ENCODE peak calls at places on chromosomes 5 and 9, in nine cellular contexts. T, X, Y, Q, K, B, C, U and I are unnamed samples.

GRCh38 chr5:16815432-16815831 is 120.7 kb downstream of the MYO10 start:
- DNase-seq in Q (no peak), B (no peak), T (no peak), X (peak; percentile 39), U (peak; percentile 92), Y (no peak), C (no peak), K (no peak), I (no peak)

GRCh38 chr5:178216088-178216534 is 11.8 kb downstream of the HNRNPAB start:
- DNase-seq in X (no peak), Y (no peak), T (no peak), K (no peak), U (no peak), B (no peak), Q (no peak), C (no peak), I (no peak)

GRCh38 chr9:112997236-112997941 is 14.6 kb downstream of the ZNF883 start:
- DNase-seq in C (no peak), K (no peak), T (no peak), X (no peak), Q (no peak), B (no peak), Y (no peak), U (no peak), I (no peak)

GRCh38 chr5:176647870-176648466 is 684 bp downstream of the TSPAN17 start:
- DNase-seq in U (no peak), Y (no peak), C (peak; percentile 84), B (no peak), X (peak; percentile 61), T (peak; percentile 68), K (no peak), Q (no peak), I (no peak)

GRCh38 chr9:110183208-110184145 is 24.5 kb downstream of the C9orf152 start:
- DNase-seq in Q (peak; percentile 83), X (peak; percentile 85), U (peak; percentile 66), K (no peak), Y (peak; percentile 12), B (peak; percentile 71), T (peak; percentile 75), C (no peak), I (peak; percentile 73)

GRCh38 chr9:122158202-122158601 is 1.4 kb downstream of the NDUFA8 start:
- DNase-seq in Y (no peak), B (peak; percentile 58), C (no peak), T (no peak), X (no peak), K (no peak), U (peak; percentile 36), Q (peak; percentile 61), I (peak; percentile 47)

GRCh38 chr5:111691508-111691907 is 65.5 kb downstream of the NREP start:
- DNase-seq in Y (no peak), X (no peak), Q (no peak), U (no peak), K (no peak), T (no peak), B (no peak), C (no peak), I (no peak)

GRCh38 chr9:116002181-116002580 is 151.4 kb upstream of the PAPPA start:
- DNase-seq in C (no peak), Q (no peak), U (no peak), B (no peak), X (no peak), Y (no peak), K (no peak), T (no peak), I (no peak)

GRCh38 chr9:98085955-98086354 is 29.4 kb downstream of the NANS start:
- DNase-seq in B (no peak), Y (no peak), T (no peak), C (peak; percentile 29), U (no peak), K (no peak), Q (peak; percentile 41), X (no peak), I (peak; percentile 46)

GRCh38 chr5:10331341-10331796 is 22.1 kb upstream of the MARCHF6 start:
- DNase-seq in X (peak; percentile 71), T (peak; percentile 73), B (no peak), K (no peak), U (peak; percentile 72), Q (peak; percentile 63), Y (peak; percentile 72), C (no peak), I (no peak)

DNA sequence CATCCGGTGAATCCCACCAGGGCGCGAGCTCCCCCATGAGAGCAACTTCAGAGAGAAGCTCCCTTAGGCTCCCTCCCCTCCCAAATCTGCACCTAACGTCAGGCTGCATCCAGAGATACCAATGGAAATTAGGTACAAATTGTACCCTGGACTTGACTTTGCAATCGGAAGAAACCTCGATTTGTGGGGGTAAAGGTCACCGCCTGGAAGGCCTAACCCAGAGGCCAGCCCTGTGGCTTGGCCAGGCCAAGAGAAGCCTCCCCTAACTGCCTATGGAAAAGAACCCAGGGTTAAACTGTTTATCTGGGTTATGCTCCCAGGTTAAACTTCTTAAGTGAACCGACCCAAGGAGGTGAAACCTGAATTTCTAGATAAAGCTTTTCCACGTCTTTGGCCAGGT is 80.4 kb downstream of the GTF3C4 start:
- DNase-seq in Q (no peak), K (no peak), Y (no peak), X (no peak), B (no peak), U (no peak), T (no peak), C (no peak), I (no peak)
- TF ChIP-seq CTCF in Q (no peak), K (no peak), Y (no peak), X (no peak), B (no peak), U (no peak), T (no peak), C (no peak), I (no peak)

GRCh38 chr5:159422371-159422770 is 92.1 kb upstream of the IL12B start:
- DNase-seq in B (no peak), T (no peak), C (no peak), Q (peak; percentile 41), Y (no peak), U (no peak), K (no peak), X (no peak), I (no peak)

GRCh38 chr5:159417170-159417569 is 86.9 kb upstream of the IL12B start:
- DNase-seq in U (no peak), C (no peak), X (no peak), B (no peak), Y (no peak), Q (no peak), T (no peak), K (no peak), I (no peak)

GRCh38 chr5:159415301-159415937 is 85.1 kb upstream of the IL12B start:
- DNase-seq in Q (no peak), Y (no peak), K (no peak), X (no peak), B (no peak), U (no peak), C (no peak), T (no peak), I (no peak)

GRCh38 chr5:159416438-159416837 is 86.2 kb upstream of the IL12B start:
- DNase-seq in K (no peak), B (no peak), X (peak; percentile 19), C (no peak), U (peak; percentile 98), T (no peak), Y (no peak), Q (no peak), I (no peak)

DNA sequence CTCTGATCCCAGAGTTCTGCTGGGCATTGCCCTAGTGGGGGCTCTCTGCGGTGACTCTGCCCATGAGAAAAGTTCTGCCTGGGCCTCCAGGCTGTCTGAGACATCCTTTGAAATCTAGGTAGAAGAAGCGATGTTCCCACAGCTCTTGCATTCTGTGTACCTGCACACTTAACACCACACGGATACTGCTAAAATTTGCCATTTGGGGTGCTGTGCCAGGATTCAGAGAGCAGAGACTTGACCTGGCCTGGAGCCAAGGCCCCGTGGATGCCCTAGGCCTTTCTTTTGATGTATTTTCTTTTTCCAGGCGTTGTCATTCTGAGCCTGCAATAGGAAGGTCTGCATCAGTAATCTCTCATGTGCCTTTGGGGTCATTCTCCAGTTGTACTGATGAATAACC is 89.3 kb upstream of the IL12B start:
- DNase-seq in X (no peak), K (no peak), T (no peak), Y (no peak), B (no peak), Q (no peak), C (no peak), U (no peak), I (no peak)
- TF ChIP-seq CTCF in X (no peak), K (no peak), T (no peak), Y (no peak), B (no peak), Q (peak; percentile 2), C (no peak), U (no peak), I (no peak)

DNA sequence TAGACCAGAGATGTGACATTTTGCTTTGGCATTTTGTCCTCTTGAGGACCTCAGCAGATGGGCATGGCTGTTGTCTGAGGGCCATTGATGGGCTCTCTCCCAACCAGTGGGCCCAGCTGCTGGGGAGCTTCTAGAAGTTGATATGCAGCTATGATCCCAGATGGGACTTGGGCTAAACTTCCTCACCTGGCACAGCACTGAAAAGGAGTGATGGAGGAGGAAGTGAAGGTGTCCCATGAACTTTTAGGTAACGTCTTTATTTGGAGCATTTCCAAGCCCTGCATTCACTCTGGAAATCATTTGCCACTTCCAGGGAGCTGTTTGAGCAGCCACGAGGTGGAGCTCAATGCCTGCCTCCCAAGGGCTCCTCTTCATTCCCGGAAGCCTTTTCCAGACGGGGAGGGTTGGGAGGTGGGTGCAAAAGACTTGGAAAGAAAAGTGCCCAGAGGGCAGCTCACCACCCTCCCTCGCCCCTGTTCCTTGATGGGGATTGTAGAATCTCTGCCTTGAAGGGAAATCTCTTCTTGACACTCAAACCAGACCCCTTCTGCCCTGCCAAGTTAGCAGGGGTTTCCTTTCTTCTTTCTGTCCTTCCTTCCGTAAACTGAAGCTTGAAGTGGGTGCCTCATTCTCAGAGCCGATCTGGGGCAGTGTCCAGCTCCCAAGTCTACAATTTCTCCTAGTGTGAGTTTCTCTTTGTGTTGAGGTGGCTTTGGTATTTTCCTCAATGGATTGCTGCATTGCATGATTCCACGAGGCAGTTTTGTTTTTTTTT is 18.1 kb upstream of the NEUROG1 start:
- DNase-seq in Q (peak; percentile 9), K (no peak), C (peak; percentile 42), B (no peak), U (no peak), X (no peak), Y (no peak), T (no peak), I (no peak)
- TF ChIP-seq CTCF in Q (peak; percentile 24), K (peak; percentile 66), C (no peak), B (no peak), U (peak; percentile 70), X (no peak), Y (peak; percentile 44), T (no peak), I (peak; percentile 8)

DNA sequence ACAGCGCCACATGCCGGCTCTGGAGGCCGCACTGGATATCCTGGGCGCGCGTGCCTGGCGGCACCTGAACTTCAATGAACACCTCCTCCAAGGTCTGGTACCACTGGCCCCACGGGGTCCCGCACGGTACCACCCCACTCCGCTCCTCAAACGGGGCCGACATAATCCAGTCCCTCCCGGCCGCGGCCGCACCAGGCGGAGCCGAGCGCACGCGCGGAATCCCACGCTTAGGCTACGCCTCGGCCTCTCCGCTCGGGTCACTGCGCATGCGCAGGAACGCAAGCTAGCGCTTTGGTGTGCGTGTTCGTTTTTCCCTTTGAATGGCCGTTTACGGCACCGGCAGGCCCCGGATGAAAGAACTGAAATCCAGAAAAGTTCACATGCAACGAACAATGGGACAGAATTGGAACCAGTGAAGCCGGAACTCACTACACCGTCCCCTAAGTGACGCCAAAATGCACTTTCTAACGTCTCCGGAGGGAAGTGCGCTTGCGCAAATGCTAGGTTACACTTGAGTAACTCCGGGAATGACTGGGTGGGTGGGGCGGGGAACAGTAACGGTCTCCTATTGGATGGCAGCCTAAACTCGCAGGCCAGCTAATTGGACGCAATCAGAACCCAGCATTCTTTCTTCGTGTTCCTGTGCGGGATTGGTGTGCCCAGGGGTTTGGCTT is at the start of gene NUDCD2:
- DNase-seq in C (peak; percentile 99), B (peak; percentile 97), K (peak; percentile 83), U (peak; percentile 98), Q (peak; percentile 99), Y (peak; percentile 94), X (peak; percentile 96), T (peak; percentile 96), I (peak; percentile 88)
- TF ChIP-seq CTCF in C (no peak), B (peak; percentile 14), K (peak; percentile 32), U (no peak), Q (peak; percentile 21), Y (peak; percentile 35), X (no peak), T (no peak), I (no peak)